ENCODE peak calls at places on chromosomes 13 and 19, in six cellular contexts. One of them, this sample, is unnamed.

GRCh38 chr19:38557205-38557799 is 60.5 kb downstream of the MAP4K1 start:
- DNase-seq in H1: no peak
- DNase-seq in neuronal stem cell: no peak
- DNase-seq in IMR-90: no peak
- DNase-seq in H9: no peak
- DNase-seq in trophoblast cell: no peak
- DNase-seq in this sample: no peak

GRCh38 chr19:35107541-35107939 is 8.1 kb upstream of the FXYD3 start:
- DNase-seq in H1: no peak
- DNase-seq in neuronal stem cell: no peak
- DNase-seq in IMR-90: no peak
- DNase-seq in H9: no peak
- DNase-seq in trophoblast cell: no peak
- DNase-seq in this sample: no peak

GRCh38 chr13:66222926-66223325 is 1007.2 kb downstream of the PCDH9 start:
- DNase-seq in H1: no peak
- DNase-seq in neuronal stem cell: no peak
- DNase-seq in IMR-90: no peak
- DNase-seq in H9: no peak
- DNase-seq in trophoblast cell: no peak
- DNase-seq in this sample: no peak

GRCh38 chr19:38433268-38433733 is at the start of gene RYR1:
- DNase-seq in H1: no peak
- DNase-seq in neuronal stem cell: peak
- DNase-seq in IMR-90: no peak
- DNase-seq in H9: peak
- DNase-seq in trophoblast cell: no peak
- DNase-seq in this sample: no peak

GRCh38 chr13:34017231-34017630 is 199.3 kb downstream of the RFC3 start:
- DNase-seq in H1: no peak
- DNase-seq in neuronal stem cell: no peak
- DNase-seq in IMR-90: no peak
- DNase-seq in H9: no peak
- DNase-seq in trophoblast cell: no peak
- DNase-seq in this sample: no peak

GRCh38 chr19:47243776-47244547 is 12.4 kb upstream of the CCDC9 start:
- DNase-seq in H1: peak
- DNase-seq in neuronal stem cell: peak
- DNase-seq in IMR-90: peak
- DNase-seq in H9: peak
- DNase-seq in trophoblast cell: peak
- DNase-seq in this sample: peak

GRCh38 chr13:99721606-99722384 is 220.5 kb downstream of the TM9SF2 start:
- DNase-seq in H1: no peak
- DNase-seq in neuronal stem cell: peak
- DNase-seq in IMR-90: no peak
- DNase-seq in H9: no peak
- DNase-seq in trophoblast cell: peak
- DNase-seq in this sample: no peak

GRCh38 chr19:10270616-10271394 is at the start of gene ICAM1:
- DNase-seq in H1: no peak
- DNase-seq in neuronal stem cell: no peak
- DNase-seq in IMR-90: peak
- DNase-seq in H9: peak
- DNase-seq in trophoblast cell: peak
- DNase-seq in this sample: peak

GRCh38 chr13:29758591-29759114 is 91.8 kb downstream of the UBL3 start:
- DNase-seq in H1: no peak
- DNase-seq in neuronal stem cell: no peak
- DNase-seq in IMR-90: no peak
- DNase-seq in H9: no peak
- DNase-seq in trophoblast cell: peak
- DNase-seq in this sample: peak

GRCh38 chr13:100362371-100362770 is 226.2 kb downstream of the GGACT start:
- DNase-seq in H1: no peak
- DNase-seq in neuronal stem cell: no peak
- DNase-seq in IMR-90: no peak
- DNase-seq in H9: no peak
- DNase-seq in trophoblast cell: no peak
- DNase-seq in this sample: no peak

GRCh38 chr13:21233086-21233485 is 56.6 kb downstream of the MRPL57 start:
- DNase-seq in H1: no peak
- DNase-seq in neuronal stem cell: no peak
- DNase-seq in IMR-90: no peak
- DNase-seq in H9: no peak
- DNase-seq in trophoblast cell: no peak
- DNase-seq in this sample: no peak

GRCh38 chr19:9986787-9987281 is 23.5 kb downstream of the COL5A3 start:
- DNase-seq in H1: no peak
- DNase-seq in neuronal stem cell: peak
- DNase-seq in IMR-90: peak
- DNase-seq in H9: no peak
- DNase-seq in trophoblast cell: no peak
- DNase-seq in this sample: no peak

GRCh38 chr19:50362030-50362412 is 3.4 kb downstream of the NAPSA start:
- DNase-seq in H1: no peak
- DNase-seq in neuronal stem cell: no peak
- DNase-seq in IMR-90: no peak
- DNase-seq in H9: no peak
- DNase-seq in trophoblast cell: no peak
- DNase-seq in this sample: no peak

GRCh38 chr13:19713186-19713965 is 69.4 kb downstream of the PSPC1 start:
- DNase-seq in H1: no peak
- DNase-seq in neuronal stem cell: no peak
- DNase-seq in IMR-90: peak
- DNase-seq in H9: no peak
- DNase-seq in trophoblast cell: peak
- DNase-seq in this sample: peak

GRCh38 chr19:13847033-13847899 is 29.7 kb upstream of the NANOS3 start:
- DNase-seq in H1: no peak
- DNase-seq in neuronal stem cell: peak
- DNase-seq in IMR-90: peak
- DNase-seq in H9: peak
- DNase-seq in trophoblast cell: peak
- DNase-seq in this sample: peak

GRCh38 chr19:13849277-13849676 is 27.7 kb upstream of the NANOS3 start:
- DNase-seq in H1: no peak
- DNase-seq in neuronal stem cell: no peak
- DNase-seq in IMR-90: no peak
- DNase-seq in H9: peak
- DNase-seq in trophoblast cell: no peak
- DNase-seq in this sample: no peak

GRCh38 chr19:13846533-13847032 is 30.4 kb upstream of the NANOS3 start:
- DNase-seq in H1: no peak
- DNase-seq in neuronal stem cell: no peak
- DNase-seq in IMR-90: peak
- DNase-seq in H9: peak
- DNase-seq in trophoblast cell: peak
- DNase-seq in this sample: peak

GRCh38 chr19:13848811-13849241 is 28.1 kb upstream of the NANOS3 start:
- DNase-seq in H1: no peak
- DNase-seq in neuronal stem cell: no peak
- DNase-seq in IMR-90: no peak
- DNase-seq in H9: no peak
- DNase-seq in trophoblast cell: peak
- DNase-seq in this sample: peak

GRCh38 chr19:13847900-13848677 is 28.8 kb upstream of the NANOS3 start:
- DNase-seq in H1: no peak
- DNase-seq in neuronal stem cell: no peak
- DNase-seq in IMR-90: no peak
- DNase-seq in H9: no peak
- DNase-seq in trophoblast cell: no peak
- DNase-seq in this sample: no peak
- H3K18ac ChIP-seq in H1: peak
- H3K18ac ChIP-seq in neuronal stem cell: peak
- H3K18ac ChIP-seq in IMR-90: peak
- H3K18ac ChIP-seq in H9: peak
- H3K18ac ChIP-seq in trophoblast cell: peak
- H3K18ac ChIP-seq in this sample: peak

GRCh38 chr19:58326914-58327726 is at the start of gene ZSCAN22:
- DNase-seq in H1: peak
- DNase-seq in neuronal stem cell: peak
- DNase-seq in IMR-90: peak
- DNase-seq in H9: peak
- DNase-seq in trophoblast cell: peak
- DNase-seq in this sample: peak
- H3K23ac ChIP-seq in H1: no peak
- H3K23ac ChIP-seq in neuronal stem cell: peak
- H3K23ac ChIP-seq in IMR-90: peak
- H3K23ac ChIP-seq in H9: no peak
- H3K23ac ChIP-seq in trophoblast cell: no peak
- H3K23ac ChIP-seq in this sample: no peak

DNA sequence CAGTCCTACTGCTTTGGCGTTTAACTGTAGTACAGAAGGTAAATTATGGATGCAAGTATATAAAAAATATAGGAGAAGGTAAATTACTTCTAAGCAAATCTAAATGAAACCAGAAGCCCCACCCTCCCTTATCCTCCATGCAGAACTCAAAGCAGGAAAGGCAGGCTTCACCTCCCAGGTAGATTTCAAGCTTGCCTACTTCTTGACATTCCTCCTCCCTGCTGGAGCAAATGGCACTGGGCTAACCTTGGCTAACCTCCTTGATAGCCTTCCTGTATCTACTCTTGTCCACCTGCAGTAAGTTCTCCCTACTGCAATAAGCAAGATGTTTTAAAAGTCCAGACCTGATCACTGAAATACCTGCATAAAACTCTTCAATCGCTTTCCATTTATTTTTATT is 396.0 kb downstream of the IRS2 start:
- DNase-seq in H1: no peak
- DNase-seq in neuronal stem cell: no peak
- DNase-seq in IMR-90: no peak
- DNase-seq in H9: no peak
- DNase-seq in trophoblast cell: no peak
- DNase-seq in this sample: no peak
- H3K14ac ChIP-seq in H1: no peak
- H3K14ac ChIP-seq in neuronal stem cell: no peak
- H3K14ac ChIP-seq in IMR-90: no peak
- H3K14ac ChIP-seq in H9: no peak
- H3K14ac ChIP-seq in trophoblast cell: no peak
- H3K14ac ChIP-seq in this sample: no peak

GRCh38 chr19:58388175-58388526 is 1.1 kb downstream of the RPS5 start:
- DNase-seq in H1: no peak
- DNase-seq in neuronal stem cell: no peak
- DNase-seq in IMR-90: no peak
- DNase-seq in H9: peak
- DNase-seq in trophoblast cell: no peak
- DNase-seq in this sample: no peak

GRCh38 chr19:58385313-58386165 is 1.5 kb upstream of the RPS5 start:
- DNase-seq in H1: no peak
- DNase-seq in neuronal stem cell: no peak
- DNase-seq in IMR-90: no peak
- DNase-seq in H9: peak
- DNase-seq in trophoblast cell: no peak
- DNase-seq in this sample: no peak

GRCh38 chr19:58387338-58388174 is 487 bp downstream of the RPS5 start:
- DNase-seq in H1: no peak
- DNase-seq in neuronal stem cell: no peak
- DNase-seq in IMR-90: no peak
- DNase-seq in H9: no peak
- DNase-seq in trophoblast cell: no peak
- DNase-seq in this sample: peak

GRCh38 chr19:58386166-58386575 is 898 bp upstream of the RPS5 start:
- DNase-seq in H1: no peak
- DNase-seq in neuronal stem cell: no peak
- DNase-seq in IMR-90: no peak
- DNase-seq in H9: peak
- DNase-seq in trophoblast cell: no peak
- DNase-seq in this sample: no peak

GRCh38 chr19:58386576-58387337 is at the start of gene RPS5:
- DNase-seq in H1: peak
- DNase-seq in neuronal stem cell: peak
- DNase-seq in IMR-90: peak
- DNase-seq in H9: peak
- DNase-seq in trophoblast cell: peak
- DNase-seq in this sample: peak
- H3K18ac ChIP-seq in H1: peak
- H3K18ac ChIP-seq in neuronal stem cell: peak
- H3K18ac ChIP-seq in IMR-90: peak
- H3K18ac ChIP-seq in H9: peak
- H3K18ac ChIP-seq in trophoblast cell: peak
- H3K18ac ChIP-seq in this sample: peak

DNA sequence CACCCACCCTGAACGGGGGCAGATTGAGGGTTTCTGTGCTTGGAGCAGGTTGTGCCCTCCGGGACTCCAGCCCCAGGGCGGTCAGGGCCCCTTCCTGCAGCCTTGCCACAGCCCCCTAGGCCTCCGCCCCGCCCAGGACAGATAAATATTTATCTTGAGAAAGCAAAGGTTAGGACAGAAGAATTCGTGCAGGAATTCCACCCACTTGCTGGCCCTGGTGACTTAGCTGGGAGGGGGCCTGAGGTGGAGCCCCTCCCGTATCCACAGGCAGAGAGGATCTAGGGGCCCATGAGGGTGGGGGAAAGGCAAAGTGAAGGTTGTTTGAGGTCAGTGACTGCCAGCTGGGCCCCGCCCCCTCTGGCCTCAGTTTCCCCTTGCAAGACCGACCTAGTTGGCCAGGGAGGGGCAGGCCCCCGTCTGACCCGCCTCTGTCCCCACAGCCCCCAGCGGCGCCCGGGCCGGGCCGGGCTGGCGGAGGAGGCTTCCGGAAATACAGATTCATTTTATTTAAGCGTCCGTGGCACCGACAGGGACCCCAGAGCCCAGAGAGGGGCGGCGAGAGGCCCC is 5.2 kb downstream of the MIDN start:
- DNase-seq in H1: no peak
- DNase-seq in neuronal stem cell: no peak
- DNase-seq in IMR-90: peak
- DNase-seq in H9: no peak
- DNase-seq in trophoblast cell: no peak
- DNase-seq in this sample: no peak
- H3K23ac ChIP-seq in H1: no peak
- H3K23ac ChIP-seq in neuronal stem cell: peak
- H3K23ac ChIP-seq in IMR-90: peak
- H3K23ac ChIP-seq in H9: no peak
- H3K23ac ChIP-seq in trophoblast cell: no peak
- H3K23ac ChIP-seq in this sample: no peak